ENCODE peak calls at places on chromosomes 1 and 21, in four cellular contexts. One of them, this sample, is unnamed.

GRCh38 chr1:51433269-51433971 is 85.6 kb downstream of the EPS15 start:
- DNase-seq in GM23338: no peak
- DNase-seq in HT-29: peak
- DNase-seq in pancreas: no peak
- DNase-seq in this sample: no peak

GRCh38 chr1:52631759-52632331 is 1.1 kb upstream of the SHISAL2A start:
- DNase-seq in GM23338: no peak
- DNase-seq in HT-29: no peak
- DNase-seq in pancreas: no peak
- DNase-seq in this sample: no peak

GRCh38 chr1:41525891-41526587 is 41.6 kb upstream of the EDN2 start:
- DNase-seq in pancreas: no peak
- DNase-seq in HT-29: no peak
- DNase-seq in GM23338: no peak
- DNase-seq in this sample: no peak

GRCh38 chr1:170967042-170967910 is 31.9 kb downstream of the MROH9 start:
- DNase-seq in GM23338: peak
- DNase-seq in pancreas: peak
- DNase-seq in HT-29: peak
- DNase-seq in this sample: no peak

GRCh38 chr21:42047821-42048613 is 23.1 kb upstream of the UMODL1 start:
- DNase-seq in pancreas: peak
- DNase-seq in GM23338: no peak
- DNase-seq in HT-29: no peak
- DNase-seq in this sample: no peak

GRCh38 chr1:183533617-183534174 is 56.6 kb downstream of the NCF2 start:
- DNase-seq in HT-29: no peak
- DNase-seq in GM23338: no peak
- DNase-seq in pancreas: no peak
- DNase-seq in this sample: no peak

GRCh38 chr1:217881131-217881543 is 250.0 kb downstream of the SPATA17 start:
- DNase-seq in GM23338: no peak
- DNase-seq in pancreas: no peak
- DNase-seq in HT-29: no peak
- DNase-seq in this sample: no peak

GRCh38 chr1:12541274-12542137 is 76.5 kb downstream of the DHRS3 start:
- DNase-seq in pancreas: no peak
- DNase-seq in GM23338: no peak
- DNase-seq in HT-29: peak
- DNase-seq in this sample: peak

GRCh38 chr1:15919316-15919715 is 56.6 kb downstream of the ZBTB17 start:
- DNase-seq in GM23338: no peak
- DNase-seq in pancreas: no peak
- DNase-seq in HT-29: peak
- DNase-seq in this sample: no peak

GRCh38 chr1:9037476-9038337 is 11.5 kb upstream of the SLC2A7 start:
- DNase-seq in GM23338: no peak
- DNase-seq in pancreas: no peak
- DNase-seq in HT-29: no peak
- DNase-seq in this sample: no peak

GRCh38 chr1:31977361-31978131 is 36.1 kb upstream of the KHDRBS1 start:
- DNase-seq in HT-29: peak
- DNase-seq in GM23338: peak
- DNase-seq in pancreas: no peak
- DNase-seq in this sample: peak

GRCh38 chr21:33543505-33544129 is 779 bp downstream of the SON start:
- DNase-seq in HT-29: no peak
- DNase-seq in pancreas: peak
- DNase-seq in GM23338: no peak
- DNase-seq in this sample: peak

GRCh38 chr1:235998812-235999211 is 66.1 kb downstream of the NID1 start:
- DNase-seq in pancreas: no peak
- DNase-seq in HT-29: no peak
- DNase-seq in GM23338: no peak
- DNase-seq in this sample: no peak

GRCh38 chr1:67479146-67479891 is 49.1 kb upstream of the SERBP1 start:
- DNase-seq in GM23338: no peak
- DNase-seq in HT-29: peak
- DNase-seq in pancreas: peak
- DNase-seq in this sample: peak

GRCh38 chr1:208601569-208601968 is 357.4 kb upstream of the PLXNA2 start:
- DNase-seq in GM23338: no peak
- DNase-seq in pancreas: no peak
- DNase-seq in HT-29: no peak
- DNase-seq in this sample: no peak

GRCh38 chr1:174040387-174040786 is 18.2 kb upstream of the RC3H1 start:
- DNase-seq in pancreas: no peak
- DNase-seq in HT-29: peak
- DNase-seq in GM23338: no peak
- DNase-seq in this sample: no peak